ENCODE peak calls at places on chromosome 6, in eight cellular contexts. F is GM23338, K is gastrocnemius medialis, E is ascending aorta, M is GM13976, X is testis, B is heart left ventricle, T is endothelial cell. W is an unnamed sample.

GRCh38 chr6:122050226-122050755 is 349.2 kb upstream of the HSF2 start:
- DNase-seq in F (no peak), K (no peak), E (no peak), M (no peak), X (no peak), B (no peak), T (no peak), W (no peak)

GRCh38 chr6:21722488-21722887 is 128.9 kb downstream of the SOX4 start:
- DNase-seq in F (no peak), K (no peak), E (no peak), M (no peak), X (no peak), B (no peak), T (no peak), W (no peak)

GRCh38 chr6:87670707-87671106 is 31.3 kb downstream of the AKIRIN2 start:
- DNase-seq in F (no peak), K (no peak), E (no peak), M (no peak), X (no peak), B (no peak), T (no peak), W (no peak)

GRCh38 chr6:38212579-38212978 is 393.1 kb downstream of the ZFAND3 start:
- DNase-seq in F (peak), K (no peak), E (no peak), M (no peak), X (no peak), B (peak), T (peak), W (no peak)

GRCh38 chr6:127516676-127517273 is 2.4 kb downstream of the MTCL3 start:
- DNase-seq in F (peak), K (peak), E (no peak), M (peak), X (peak), B (no peak), T (peak), W (peak)

GRCh38 chr6:54267798-54268197 is 40.4 kb upstream of the TINAG start:
- DNase-seq in F (peak), K (no peak), E (no peak), M (no peak), X (peak), B (no peak), T (peak), W (peak)

GRCh38 chr6:128235556-128235955 is 284.8 kb downstream of the PTPRK start:
- DNase-seq in F (no peak), K (no peak), E (no peak), M (no peak), X (no peak), B (no peak), T (no peak), W (no peak)

GRCh38 chr6:21479140-21479539 is 114.4 kb upstream of the SOX4 start:
- DNase-seq in F (no peak), K (no peak), E (no peak), M (no peak), X (peak), B (no peak), T (no peak), W (no peak)

GRCh38 chr6:137588472-137588871 is 94.3 kb upstream of the OLIG3 start:
- DNase-seq in F (peak), K (no peak), E (no peak), M (no peak), X (no peak), B (no peak), T (no peak), W (no peak)
- TF ChIP-seq CTCF in F (peak), K (no peak), E (no peak), M (no peak), X (no peak), B (no peak), T (no peak), W (no peak)

GRCh38 chr6:106085687-106085983 is 501 bp upstream of the PRDM1 start:
- DNase-seq in F (peak), K (no peak), E (no peak), M (no peak), X (no peak), B (no peak), T (no peak), W (no peak)

GRCh38 chr6:106087548-106088325 is 1.6 kb downstream of the PRDM1 start:
- DNase-seq in F (peak), K (peak), E (no peak), M (no peak), X (peak), B (peak), T (no peak), W (peak)

GRCh38 chr6:106092279-106092678 is 6.1 kb downstream of the PRDM1 start:
- DNase-seq in F (no peak), K (no peak), E (no peak), M (no peak), X (no peak), B (no peak), T (no peak), W (no peak)

GRCh38 chr6:106085984-106086832 is at the start of gene PRDM1:
- DNase-seq in F (peak), K (peak), E (peak), M (peak), X (peak), B (peak), T (peak), W (peak)

DNA sequence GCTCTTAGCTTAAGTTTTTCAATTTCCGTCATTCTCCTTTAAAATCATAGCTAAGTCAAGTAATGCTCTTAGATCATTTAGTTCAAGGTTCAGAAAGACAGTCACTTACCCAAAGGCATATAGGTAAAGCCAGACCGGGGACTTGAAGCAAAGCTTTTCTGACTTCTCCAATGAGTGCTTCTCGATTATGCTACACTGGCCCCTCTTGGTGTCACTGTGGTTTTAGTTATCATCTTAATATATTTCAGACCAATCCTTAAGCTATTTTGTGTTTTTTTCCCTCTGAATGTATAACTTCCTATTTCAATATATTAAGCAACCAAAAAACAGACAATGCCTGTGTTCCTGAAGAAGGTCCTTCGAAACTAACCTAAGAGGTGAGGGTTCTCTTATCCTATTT is 3.8 kb downstream of the PRDM1 start:
- DNase-seq in F (no peak), K (no peak), E (no peak), M (no peak), X (no peak), B (no peak), T (no peak), W (peak)
- TF ChIP-seq CTCF in F (peak), K (no peak), E (no peak), M (peak), X (no peak), B (no peak), T (no peak), W (peak)

DNA sequence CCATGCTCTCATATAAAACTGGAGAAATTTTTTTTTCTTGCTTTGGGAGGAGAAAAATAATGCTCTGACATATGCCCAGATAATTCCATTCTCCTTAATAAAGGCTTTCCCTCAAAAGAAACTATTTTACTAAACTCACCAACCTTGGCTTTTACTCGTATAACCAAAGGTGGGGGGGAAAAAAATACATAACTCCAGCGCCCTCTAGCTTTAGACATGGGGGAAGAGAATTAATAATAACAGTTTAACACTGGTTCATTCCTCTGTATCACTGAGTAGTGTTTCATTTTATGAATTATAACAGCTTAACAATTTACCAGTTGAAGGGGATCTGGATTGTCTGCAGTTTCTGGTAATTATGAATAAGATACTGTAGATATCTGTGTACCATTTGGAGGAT is 1226.1 kb downstream of the GRIK2 start:
- DNase-seq in F (peak), K (no peak), E (no peak), M (no peak), X (no peak), B (no peak), T (peak), W (no peak)
- TF ChIP-seq CTCF in F (peak), K (no peak), E (no peak), M (no peak), X (peak), B (no peak), T (peak), W (peak)

GRCh38 chr6:110357298-110357695 is 852 bp downstream of the METTL24 start:
- DNase-seq in F (no peak), K (no peak), E (no peak), M (no peak), X (peak), B (no peak), T (no peak), W (no peak)
- TF ChIP-seq CTCF in F (no peak), K (no peak), E (no peak), M (no peak), X (no peak), B (no peak), T (no peak), W (no peak)

GRCh38 chr6:148528292-148528691 is 185.7 kb downstream of the SASH1 start:
- DNase-seq in F (peak), K (no peak), E (no peak), M (no peak), X (no peak), B (no peak), T (no peak), W (no peak)
- TF ChIP-seq CTCF in F (peak), K (no peak), E (no peak), M (no peak), X (no peak), B (no peak), T (no peak), W (peak)

DNA sequence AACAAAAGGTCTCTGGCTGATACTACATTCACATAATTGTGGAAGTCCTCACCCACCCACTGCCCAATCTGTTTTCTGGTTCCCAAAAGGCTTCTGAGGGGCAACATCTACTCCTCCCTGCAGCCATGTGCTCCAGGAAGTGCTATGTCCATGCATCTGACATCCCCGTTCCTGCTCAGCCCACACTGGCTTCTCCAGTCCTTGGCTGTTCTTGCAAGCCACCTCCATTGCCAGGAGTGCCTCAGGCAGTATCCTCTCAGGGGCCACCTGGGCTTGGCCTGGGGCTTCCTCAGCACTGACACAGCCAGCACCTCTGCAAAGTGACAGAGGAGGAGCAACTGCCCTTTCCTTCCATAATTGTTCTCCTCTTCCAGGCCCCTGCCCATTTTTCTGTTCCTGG is 18.3 kb downstream of the ARHGAP18 start:
- DNase-seq in F (no peak), K (peak), E (no peak), M (no peak), X (no peak), B (no peak), T (no peak), W (no peak)
- TF ChIP-seq CTCF in F (no peak), K (no peak), E (no peak), M (no peak), X (no peak), B (no peak), T (no peak), W (no peak)

DNA sequence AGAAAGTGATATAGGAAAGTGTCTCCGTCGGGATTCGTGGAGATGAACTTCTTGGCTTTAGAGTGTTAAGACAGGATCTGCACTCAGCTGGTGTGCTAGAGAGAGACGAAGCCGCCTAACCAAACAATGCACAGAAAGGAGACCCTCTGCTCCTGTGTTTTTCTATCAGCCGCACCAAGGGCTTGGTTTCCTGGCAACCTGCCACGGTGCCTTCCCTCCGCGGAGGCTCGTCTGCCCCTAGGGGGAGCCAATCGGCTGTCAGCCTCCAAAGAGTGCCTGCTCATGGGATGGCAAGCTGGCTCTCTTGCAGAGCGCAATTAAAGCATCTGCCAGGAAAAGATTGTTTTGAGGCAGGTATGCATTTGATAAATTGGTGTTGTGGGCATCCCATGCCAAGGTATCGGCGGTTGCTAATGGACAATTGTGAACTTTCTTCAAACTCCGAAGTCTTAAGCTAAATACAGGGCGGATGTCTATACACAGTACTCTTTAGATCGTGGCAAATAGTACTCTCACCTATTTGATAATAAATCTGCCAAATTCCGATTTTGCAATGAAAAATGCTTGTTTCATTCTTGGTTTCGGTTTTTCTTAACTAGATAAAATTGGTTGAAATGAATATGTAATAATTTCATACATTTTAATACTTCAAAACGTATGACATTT is 603.3 kb downstream of the RNF144B start:
- DNase-seq in F (peak), K (peak), E (no peak), M (peak), X (peak), B (peak), T (peak), W (peak)
- TF ChIP-seq CTCF in F (peak), K (peak), E (peak), M (peak), X (no peak), B (peak), T (peak), W (peak)

GRCh38 chr6:42403415-42403814 is 48.3 kb downstream of the TRERF1 start:
- DNase-seq in F (no peak), K (no peak), E (no peak), M (no peak), X (peak), B (no peak), T (no peak), W (peak)
- TF ChIP-seq CTCF in F (peak), K (no peak), E (no peak), M (no peak), X (no peak), B (no peak), T (no peak), W (peak)

GRCh38 chr6:168192901-168193815 is 114.1 kb upstream of the FRMD1 start:
- DNase-seq in F (no peak), K (no peak), E (no peak), M (no peak), X (no peak), B (no peak), T (no peak), W (no peak)

GRCh38 chr6:168192195-168192900 is 113.3 kb upstream of the FRMD1 start:
- DNase-seq in F (no peak), K (no peak), E (no peak), M (no peak), X (no peak), B (no peak), T (no peak), W (no peak)

GRCh38 chr6:168195712-168196111 is 116.7 kb upstream of the FRMD1 start:
- DNase-seq in F (no peak), K (no peak), E (no peak), M (no peak), X (no peak), B (no peak), T (no peak), W (no peak)

GRCh38 chr6:168194732-168195565 is 115.9 kb upstream of the FRMD1 start:
- DNase-seq in F (no peak), K (no peak), E (no peak), M (no peak), X (no peak), B (no peak), T (no peak), W (no peak)

GRCh38 chr6:168193816-168194701 is 115.0 kb upstream of the FRMD1 start:
- DNase-seq in F (peak), K (no peak), E (no peak), M (no peak), X (peak), B (peak), T (no peak), W (no peak)
- TF ChIP-seq CTCF in F (peak), K (no peak), E (no peak), M (no peak), X (no peak), B (no peak), T (no peak), W (no peak)

W was measured in HFFc6.